ENCODE peak calls at places on chromosomes 1 and 21, in four cellular contexts. T is astrocyte of the cerebellum, J is foreskin fibroblast, U is pancreas. G is an unnamed sample.

GRCh38 chr1:218488531-218488930 is 143.4 kb downstream of the TGFB2 start:
- DNase-seq in U (no peak), J (no peak), T (no peak), G (no peak)

GRCh38 chr1:18537386-18538306 is 56.9 kb downstream of the KLHDC7A start:
- DNase-seq in T (no peak), U (no peak), J (no peak), G (no peak)

GRCh38 chr1:110916274-110916668 is 43.3 kb downstream of the CD53 start:
- DNase-seq in T (no peak), U (no peak), J (no peak), G (no peak)

GRCh38 chr1:167362638-167363037 is 142.0 kb downstream of the POU2F1 start:
- DNase-seq in J (no peak), T (no peak), U (no peak), G (no peak)

GRCh38 chr1:150156868-150157603 is 7.3 kb downstream of the PLEKHO1 start:
- DNase-seq in J (peak), U (no peak), T (no peak), G (no peak)

GRCh38 chr1:242842094-242842493 is 317.6 kb upstream of the PLD5 start:
- DNase-seq in J (no peak), T (no peak), U (no peak), G (no peak)

GRCh38 chr21:37742532-37742931 is 173.7 kb downstream of the KCNJ6 start:
- DNase-seq in J (no peak), U (no peak), T (no peak), G (no peak)

GRCh38 chr1:23452011-23452411 is 27.5 kb upstream of the TCEA3 start:
- DNase-seq in J (peak), T (no peak), U (peak), G (no peak)

GRCh38 chr1:197787056-197787455 is 11.8 kb upstream of the DENND1B start:
- DNase-seq in U (no peak), T (no peak), J (peak), G (peak)

GRCh38 chr1:3614755-3615742 is 3.7 kb upstream of the MEGF6 start:
- DNase-seq in J (peak), T (no peak), U (peak), G (no peak)

GRCh38 chr1:59568158-59568935 is 246.4 kb upstream of the HOOK1 start:
- DNase-seq in T (no peak), U (no peak), J (peak), G (no peak)

GRCh38 chr1:111821121-111821745 is 65.5 kb downstream of the DDX20 start:
- DNase-seq in T (no peak), U (no peak), J (no peak), G (no peak)

GRCh38 chr1:65527672-65528071 is 107.2 kb downstream of the LEPR start:
- DNase-seq in T (no peak), J (peak), U (no peak), G (no peak)

GRCh38 chr1:171110485-171111340 is 20.0 kb downstream of the FMO3 start:
- DNase-seq in T (no peak), J (peak), U (no peak), G (no peak)

GRCh38 chr1:228513244-228513900 is 26.2 kb downstream of the RNF187 start:
- DNase-seq in U (no peak), T (no peak), J (no peak), G (no peak)

GRCh38 chr1:44436401-44437394 is 31.6 kb downstream of the RNF220 start:
- DNase-seq in J (no peak), T (no peak), U (no peak), G (no peak)

GRCh38 chr1:39262802-39263201 is 58.3 kb downstream of the MACF1 start:
- DNase-seq in T (no peak), J (no peak), U (no peak), G (no peak)

GRCh38 chr1:144551543-144552424 is 40.9 kb upstream of the PPIAL4F start:
- DNase-seq in J (peak), U (peak), T (peak), G (peak)

GRCh38 chr1:228988655-228989054 is 253.4 kb downstream of the RHOU start:
- DNase-seq in T (no peak), J (peak), U (no peak), G (no peak)

GRCh38 chr1:214538497-214538896 is 12.9 kb downstream of the PTPN14 start:
- DNase-seq in J (no peak), U (no peak), T (no peak), G (no peak)

GRCh38 chr1:181100015-181100905 is 11.8 kb downstream of the IER5 start:
- DNase-seq in T (no peak), U (no peak), J (no peak), G (no peak)

GRCh38 chr1:213008564-213008963 is 7.1 kb downstream of the ANGEL2 start:
- DNase-seq in T (no peak), J (no peak), U (no peak), G (no peak)

GRCh38 chr1:204084247-204084772 is 11.4 kb downstream of the SOX13 start:
- DNase-seq in T (no peak), U (peak), J (no peak), G (no peak)

GRCh38 chr1:245156736-245157505 is 2.1 kb downstream of the KIF26B start:
- DNase-seq in U (no peak), J (peak), T (peak), G (no peak)

GRCh38 chr1:44405804-44406743 is 1.0 kb downstream of the RNF220 start:
- DNase-seq in J (peak), T (no peak), U (peak), G (no peak)

GRCh38 chr1:96236156-96236739 is 485.3 kb upstream of the PTBP2 start:
- DNase-seq in U (no peak), T (peak), J (peak), G (peak)

GRCh38 chr1:90951009-90951408 is 70.8 kb downstream of the ZNF644 start:
- DNase-seq in T (no peak), J (no peak), U (no peak), G (no peak)

GRCh38 chr1:167467126-167467725 is 51.1 kb downstream of the CD247 start:
- DNase-seq in T (no peak), J (no peak), U (no peak), G (no peak)

GRCh38 chr1:53686371-53687267 is 52.3 kb downstream of the GLIS1 start:
- DNase-seq in U (no peak), T (no peak), J (peak), G (no peak)

GRCh38 chr1:166470057-166470456 is 303.3 kb upstream of the FAM78B start:
- DNase-seq in J (no peak), U (no peak), T (no peak), G (no peak)

GRCh38 chr1:27601321-27601770 is 2.6 kb downstream of the AHDC1 start:
- DNase-seq in T (no peak), U (no peak), J (no peak), G (no peak)

GRCh38 chr1:27599605-27600499 is 4.1 kb downstream of the AHDC1 start:
- DNase-seq in U (no peak), T (no peak), J (no peak), G (no peak)

GRCh38 chr1:27601771-27602509 is 2.0 kb downstream of the AHDC1 start:
- DNase-seq in T (no peak), U (peak), J (peak), G (no peak)

GRCh38 chr1:27598902-27599528 is 4.9 kb downstream of the AHDC1 start:
- DNase-seq in T (no peak), J (peak), U (no peak), G (no peak)

GRCh38 chr1:27600500-27601175 is 3.3 kb downstream of the AHDC1 start:
- DNase-seq in U (no peak), T (no peak), J (no peak), G (no peak)
- H3K4me3 ChIP-seq in U (no peak), T (peak), J (peak), G (peak)

GRCh38 chr1:158521666-158522058 is 32.5 kb downstream of the OR6Y1 start:
- DNase-seq in T (no peak), U (no peak), J (no peak), G (no peak)

GRCh38 chr1:158527190-158527815 is 26.9 kb downstream of the OR6Y1 start:
- DNase-seq in U (no peak), T (no peak), J (peak), G (no peak)
- TF ChIP-seq CTCF in U (peak), T (no peak), J (peak), G (peak)

GRCh38 chr1:64361974-64362373 is 108.0 kb upstream of the CACHD1 start:
- DNase-seq in T (no peak), J (no peak), U (no peak), G (no peak)

GRCh38 chr1:64356636-64357256 is 113.2 kb upstream of the CACHD1 start:
- DNase-seq in U (no peak), J (no peak), T (no peak), G (no peak)

GRCh38 chr1:64363116-64363515 is 106.8 kb upstream of the CACHD1 start:
- DNase-seq in T (no peak), U (no peak), J (no peak), G (no peak)

DNA sequence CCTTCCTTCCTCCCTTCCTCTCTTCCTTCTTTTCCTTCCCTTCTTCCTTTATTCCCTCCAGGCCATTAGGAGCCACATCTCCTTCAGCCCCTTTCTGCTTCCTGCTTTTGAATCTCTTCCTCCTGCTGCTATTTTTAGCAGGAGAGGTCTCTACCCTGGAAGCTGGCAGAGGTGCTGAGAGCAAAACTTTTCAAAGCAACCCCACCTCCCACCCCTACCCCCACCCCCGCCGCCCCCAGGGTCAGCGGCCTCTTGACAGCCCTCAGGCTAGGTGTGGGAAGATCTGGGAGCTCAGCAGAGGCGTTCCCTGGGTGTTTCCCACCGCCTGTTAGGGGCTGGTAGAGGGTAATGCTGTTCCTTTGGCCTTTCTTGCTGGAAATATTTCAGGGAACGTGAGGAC is 112.6 kb upstream of the CACHD1 start:
- DNase-seq in T (no peak), U (no peak), J (no peak), G (no peak)
- H3K4me3 ChIP-seq in T (no peak), U (no peak), J (no peak), G (no peak)

GRCh38 chr1:202888507-202889360 is at the start of gene RABIF:
- DNase-seq in J (peak), T (peak), U (peak), G (peak)
- TF ChIP-seq CTCF in J (peak), T (peak), U (no peak), G (peak)

DNA sequence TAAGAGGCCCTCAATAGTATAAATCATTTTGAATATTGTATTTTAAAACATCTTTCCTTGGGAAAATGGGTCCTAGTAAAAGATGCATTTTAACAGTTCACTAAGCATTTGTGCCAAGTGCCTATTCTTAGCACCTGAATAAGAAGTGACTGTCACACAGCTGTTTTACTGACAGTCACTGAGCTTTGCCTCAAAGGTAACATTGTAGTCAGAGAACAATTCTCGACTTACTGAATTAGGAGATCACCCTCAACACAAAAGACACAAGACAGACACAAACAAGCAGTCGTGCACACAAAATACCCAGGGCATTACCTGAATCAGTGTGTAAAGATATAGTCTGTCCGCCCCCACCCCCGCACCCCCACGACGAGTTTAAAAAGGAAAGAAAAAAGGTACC is 388 bp downstream of the ESRRG start:
- DNase-seq in U (no peak), T (no peak), J (peak), G (no peak)
- H3K4me3 ChIP-seq in U (no peak), T (peak), J (peak), G (no peak)